ENCODE peak calls at places on chromosomes 2 and 18, in four cellular contexts. P is activated CD4-positive, alpha-beta T cell treated with anti-CD3 and anti-CD28 coated beads, Interleukin-2, amount 50 U/mL, for 48 hours; D is neuronal stem cell; C is heart right ventricle. X is an unnamed sample.
A peak's percentile ranks its signal among the peaks of the same experiment; 100 is the strongest.

GRCh38 chr18:62420513-62421209 is 95.6 kb downstream of the TNFRSF11A start:
- DNase-seq in P (peak; percentile 63), D (no peak), C (no peak), X (peak; percentile 63)

GRCh38 chr2:52340185-52340584 is 1308.3 kb upstream of the NRXN1 start:
- DNase-seq in P (no peak), D (no peak), C (no peak), X (no peak)

GRCh38 chr18:49476664-49477411 is 10.2 kb downstream of the C18orf32 start:
- DNase-seq in P (no peak), D (no peak), C (no peak), X (peak; percentile 57)

GRCh38 chr2:37798315-37799005 is 126.6 kb upstream of the RMDN2 start:
- DNase-seq in P (no peak), D (no peak), C (no peak), X (no peak)

GRCh38 chr2:240199133-240199870 is 58.8 kb upstream of the OTOS start:
- DNase-seq in P (no peak), D (no peak), C (no peak), X (no peak)

GRCh38 chr2:239577913-239578312 is 177.1 kb upstream of the HDAC4 start:
- DNase-seq in P (no peak), D (no peak), C (no peak), X (peak; percentile 15)

GRCh38 chr2:160952462-160952861 is 207.8 kb upstream of the TANK start:
- DNase-seq in P (no peak), D (no peak), C (peak; percentile 42), X (no peak)

GRCh38 chr2:29011650-29012060 is 30.6 kb downstream of the TOGARAM2 start:
- DNase-seq in P (peak; percentile 53), D (no peak), C (peak; percentile 79), X (no peak)

GRCh38 chr18:27017901-27018500 is 152.5 kb upstream of the AQP4 start:
- DNase-seq in P (no peak), D (no peak), C (no peak), X (no peak)

GRCh38 chr2:67002618-67003371 is 394.3 kb upstream of the ETAA1 start:
- DNase-seq in P (no peak), D (no peak), C (no peak), X (no peak)

GRCh38 chr2:16030206-16031054 is 90.1 kb downstream of the MYCN start:
- DNase-seq in P (no peak), D (peak; percentile 91), C (no peak), X (no peak)

GRCh38 chr2:135093685-135094340 is 41.7 kb downstream of the RAB3GAP1 start:
- DNase-seq in P (no peak), D (no peak), C (no peak), X (no peak)

GRCh38 chr2:136215449-136215848 is 97.5 kb upstream of the CXCR4 start:
- DNase-seq in P (no peak), D (peak; percentile 48), C (no peak), X (no peak)

GRCh38 chr18:43882358-43882757 is 605.1 kb upstream of the SYT4 start:
- DNase-seq in P (no peak), D (no peak), C (peak; percentile 28), X (no peak)

GRCh38 chr18:80252136-80252535 is 4.8 kb upstream of the PARD6G start:
- DNase-seq in P (no peak), D (no peak), C (no peak), X (no peak)

GRCh38 chr18:61829108-61829507 is 63.7 kb downstream of the RNF152 start:
- DNase-seq in P (no peak), D (no peak), C (no peak), X (no peak)

GRCh38 chr2:160209457-160209856 is 9.4 kb upstream of the ITGB6 start:
- DNase-seq in P (no peak), D (no peak), C (no peak), X (no peak)

GRCh38 chr2:6957910-6958615 is 40.9 kb downstream of the RNF144A start:
- DNase-seq in P (no peak), D (no peak), C (no peak), X (no peak)

GRCh38 chr18:1998121-1998520 is 573.2 kb downstream of the METTL4 start:
- DNase-seq in P (no peak), D (no peak), C (no peak), X (no peak)